ENCODE peak calls at places on chromosomes 1 and 21, in nine cellular contexts. E, G, C, S, F, P, T, R and M are unnamed samples.

GRCh38 chr21:38139380-38140168 is 117.2 kb upstream of the KCNJ15 start:
- DNase-seq in G (peak), P (no peak), R (no peak), E (peak), C (no peak), S (peak), T (no peak), F (no peak), M (no peak)

GRCh38 chr1:169132512-169133227 is 26.2 kb downstream of the ATP1B1 start:
- DNase-seq in P (no peak), T (no peak), C (no peak), F (no peak), S (no peak), E (no peak), G (peak), R (no peak), M (no peak)

GRCh38 chr1:220879090-220879508 is at the start of gene HLX:
- DNase-seq in S (peak), P (peak), G (peak), E (peak), T (peak), C (peak), R (peak), F (peak), M (no peak)

GRCh38 chr1:43566382-43567035 is 35.8 kb downstream of the PTPRF start:
- DNase-seq in T (no peak), E (no peak), R (no peak), F (no peak), G (no peak), S (no peak), C (no peak), P (no peak), M (no peak)

GRCh38 chr1:184244962-184245361 is 141.9 kb upstream of the C1orf21 start:
- DNase-seq in T (no peak), E (no peak), G (no peak), R (no peak), C (no peak), S (no peak), P (no peak), F (no peak), M (no peak)

GRCh38 chr1:245860681-245861552 is 646.2 kb downstream of the SMYD3 start:
- DNase-seq in G (no peak), R (no peak), C (no peak), S (no peak), P (no peak), E (peak), F (no peak), T (no peak), M (no peak)

GRCh38 chr1:177824508-177824982 is 145.3 kb downstream of the SEC16B start:
- DNase-seq in S (no peak), F (no peak), C (no peak), E (no peak), P (no peak), R (no peak), G (no peak), T (peak), M (no peak)

GRCh38 chr1:160862151-160863061 is at the start of gene CD244:
- DNase-seq in C (no peak), S (peak), F (no peak), P (no peak), E (peak), R (no peak), G (peak), T (no peak), M (no peak)

GRCh38 chr1:171644805-171645483 is 7.5 kb downstream of the MYOC start:
- DNase-seq in G (peak), F (peak), R (peak), S (peak), P (peak), T (peak), E (peak), C (peak), M (peak)

GRCh38 chr1:217191441-217191840 is 439.4 kb downstream of the GPATCH2 start:
- DNase-seq in T (no peak), E (no peak), C (no peak), S (peak), P (no peak), F (no peak), R (no peak), G (peak), M (no peak)

GRCh38 chr1:58664881-58665280 is 35.0 kb downstream of the MYSM1 start:
- DNase-seq in C (no peak), E (peak), R (no peak), G (no peak), F (no peak), P (no peak), T (no peak), S (no peak), M (no peak)

GRCh38 chr21:15875286-15875685 is 145.5 kb downstream of the USP25 start:
- DNase-seq in T (no peak), G (peak), C (no peak), R (no peak), F (no peak), P (no peak), E (no peak), S (no peak), M (no peak)

GRCh38 chr1:204384636-204385354 is 25.1 kb upstream of the PLEKHA6 start:
- DNase-seq in R (peak), T (no peak), G (peak), E (peak), F (no peak), C (no peak), S (no peak), P (no peak), M (no peak)

GRCh38 chr1:230141797-230142607 is 75.0 kb downstream of the GALNT2 start:
- DNase-seq in F (peak), G (no peak), R (no peak), P (no peak), S (no peak), E (no peak), C (no peak), T (no peak), M (no peak)

GRCh38 chr1:41851589-41851988 is 67.1 kb downstream of the HIVEP3 start:
- DNase-seq in E (peak), T (no peak), F (peak), P (no peak), R (no peak), S (no peak), C (peak), G (peak), M (no peak)

GRCh38 chr1:216119600-216119999 is 303.6 kb downstream of the USH2A start:
- DNase-seq in P (peak), C (peak), T (peak), F (peak), G (peak), E (peak), S (peak), R (peak), M (peak)

GRCh38 chr21:31660134-31660565 is 657 bp downstream of the SOD1 start:
- DNase-seq in S (peak), T (peak), C (no peak), R (no peak), E (no peak), G (peak), P (peak), F (peak), M (peak)

GRCh38 chr1:63665824-63666223 is 72.6 kb downstream of the PGM1 start:
- DNase-seq in T (no peak), P (peak), S (no peak), F (no peak), C (no peak), R (no peak), E (no peak), G (no peak), M (no peak)

GRCh38 chr1:204846546-204846945 is 24.1 kb upstream of the NFASC start:
- DNase-seq in R (no peak), P (no peak), F (no peak), C (no peak), E (no peak), G (no peak), S (no peak), T (no peak), M (no peak)

GRCh38 chr1:233632436-233632835 is 18.5 kb downstream of the KCNK1 start:
- DNase-seq in G (no peak), C (no peak), E (no peak), R (no peak), S (no peak), T (no peak), P (no peak), F (no peak), M (no peak)

GRCh38 chr1:152107289-152107983 is 7.8 kb downstream of the TCHH start:
- DNase-seq in F (peak), C (peak), R (no peak), G (no peak), S (no peak), E (peak), P (no peak), T (no peak), M (no peak)

GRCh38 chr1:166167395-166167922 is 658 bp upstream of the FAM78B start:
- DNase-seq in P (no peak), G (no peak), E (no peak), S (no peak), R (no peak), C (no peak), F (peak), T (no peak), M (no peak)

GRCh38 chr21:44932366-44933181 is 7.3 kb upstream of the SLX9 start:
- DNase-seq in S (peak), P (peak), C (no peak), G (peak), T (no peak), R (peak), F (no peak), E (peak), M (peak)

GRCh38 chr21:44930543-44930981 is 9.3 kb upstream of the SLX9 start:
- DNase-seq in C (no peak), G (peak), S (no peak), P (no peak), T (no peak), E (peak), F (no peak), R (no peak), M (peak)

GRCh38 chr21:44931501-44932365 is 8.1 kb upstream of the SLX9 start:
- DNase-seq in R (no peak), E (peak), S (no peak), G (peak), F (no peak), P (no peak), C (no peak), T (no peak), M (no peak)

GRCh38 chr21:44929799-44930542 is 9.3 kb upstream of the ITGB2 start:
- DNase-seq in P (no peak), F (no peak), E (no peak), R (no peak), T (no peak), G (no peak), C (no peak), S (no peak), M (peak)

DNA sequence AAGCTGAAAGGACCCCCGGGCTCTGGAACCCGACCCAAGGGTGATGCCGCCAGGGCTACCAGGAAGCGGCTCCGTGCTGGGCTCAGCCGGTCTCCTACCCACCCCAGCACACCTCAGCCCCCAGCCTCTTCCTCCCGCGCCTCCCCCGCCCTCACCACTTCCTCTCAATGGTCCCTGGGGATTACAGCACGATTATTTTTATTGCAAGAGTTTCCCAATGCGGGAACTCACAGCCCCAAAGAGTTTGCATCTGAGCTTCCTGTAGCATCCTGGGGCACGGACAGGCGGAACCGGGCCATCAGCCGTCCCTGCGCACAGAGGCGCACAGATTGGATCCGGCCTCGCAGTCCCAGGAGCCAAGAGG is 8.7 kb upstream of the SLX9 start:
- DNase-seq in R (peak), E (peak), S (no peak), P (no peak), C (no peak), F (peak), G (peak), T (no peak), M (peak)
- H3K4me3 ChIP-seq in R (no peak), E (peak), S (no peak), P (peak), C (no peak), F (peak), G (peak), T (no peak), M (peak)

GRCh38 chr1:21239181-21239580 is 51.1 kb downstream of the ECE1 start:
- DNase-seq in P (no peak), S (no peak), E (no peak), R (no peak), F (no peak), T (no peak), G (peak), C (no peak), M (no peak)

GRCh38 chr1:21244154-21244553 is 46.1 kb downstream of the ECE1 start:
- DNase-seq in C (no peak), E (no peak), P (no peak), G (peak), T (no peak), R (no peak), S (no peak), F (no peak), M (no peak)

GRCh38 chr1:21240706-21241105 is 49.6 kb downstream of the ECE1 start:
- DNase-seq in T (no peak), R (no peak), E (no peak), C (no peak), P (no peak), G (no peak), F (no peak), S (no peak), M (no peak)

GRCh38 chr1:21242846-21243245 is 47.4 kb downstream of the ECE1 start:
- DNase-seq in P (no peak), G (peak), R (no peak), T (no peak), F (no peak), E (no peak), S (no peak), C (no peak), M (no peak)

GRCh38 chr1:21241761-21242581 is 48.3 kb downstream of the ECE1 start:
- DNase-seq in F (no peak), P (no peak), R (no peak), E (no peak), C (no peak), S (no peak), G (peak), T (no peak), M (no peak)
- TF ChIP-seq EZH2phosphoT487 in F (no peak), P (no peak), R (no peak), E (no peak), C (no peak), S (no peak), G (no peak), T (no peak), M (no peak)

GRCh38 chr1:208933984-208934525 is 649.5 kb upstream of the CAMK1G start:
- DNase-seq in E (no peak), R (peak), P (no peak), F (no peak), G (no peak), C (no peak), T (no peak), S (no peak), M (no peak)
- H3K4me2 ChIP-seq in E (no peak), R (no peak), P (no peak), F (no peak), G (peak), C (no peak), T (no peak), S (no peak), M (no peak)

DNA sequence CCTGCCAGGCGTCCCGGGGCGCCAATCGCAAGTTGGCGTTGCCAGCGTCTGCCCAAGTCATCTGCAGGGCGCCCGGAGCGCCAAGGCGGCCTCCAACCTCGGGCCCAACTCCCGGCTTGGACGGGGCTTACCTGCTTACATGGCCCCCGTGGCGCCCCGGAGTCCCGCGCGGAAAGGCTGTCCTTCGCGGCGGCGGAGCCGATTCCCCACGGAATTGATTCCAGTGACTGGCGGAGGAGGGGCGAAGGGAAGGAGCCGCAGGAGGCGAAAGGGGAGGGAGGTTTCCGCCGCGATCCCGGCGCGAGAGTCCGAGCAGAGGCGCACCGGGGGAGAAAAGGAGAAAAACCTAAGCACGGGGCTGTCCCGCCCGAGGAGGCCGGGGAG is 358 bp downstream of the PTPN14 start:
- DNase-seq in R (peak), P (peak), G (no peak), S (peak), T (no peak), E (no peak), C (no peak), F (peak), M (no peak)
- H3K4me3 ChIP-seq in R (peak), P (peak), G (peak), S (peak), T (peak), E (peak), C (peak), F (peak), M (no peak)

GRCh38 chr1:1359316-1359667 is 937 bp upstream of the MXRA8 start:
- DNase-seq in P (no peak), E (peak), S (no peak), G (no peak), R (no peak), F (no peak), T (no peak), C (no peak), M (no peak)
- TF ChIP-seq EZH2phosphoT487 in P (no peak), E (no peak), S (no peak), G (no peak), R (no peak), F (no peak), T (no peak), C (no peak), M (no peak)

GRCh38 chr1:110979154-110979553 is 15.4 kb upstream of the LRIF1 start:
- DNase-seq in E (no peak), C (no peak), G (no peak), P (no peak), S (no peak), R (no peak), T (no peak), F (no peak), M (no peak)
- H3K4me2 ChIP-seq in E (no peak), C (no peak), G (no peak), P (no peak), S (no peak), R (no peak), T (no peak), F (no peak), M (no peak)

DNA sequence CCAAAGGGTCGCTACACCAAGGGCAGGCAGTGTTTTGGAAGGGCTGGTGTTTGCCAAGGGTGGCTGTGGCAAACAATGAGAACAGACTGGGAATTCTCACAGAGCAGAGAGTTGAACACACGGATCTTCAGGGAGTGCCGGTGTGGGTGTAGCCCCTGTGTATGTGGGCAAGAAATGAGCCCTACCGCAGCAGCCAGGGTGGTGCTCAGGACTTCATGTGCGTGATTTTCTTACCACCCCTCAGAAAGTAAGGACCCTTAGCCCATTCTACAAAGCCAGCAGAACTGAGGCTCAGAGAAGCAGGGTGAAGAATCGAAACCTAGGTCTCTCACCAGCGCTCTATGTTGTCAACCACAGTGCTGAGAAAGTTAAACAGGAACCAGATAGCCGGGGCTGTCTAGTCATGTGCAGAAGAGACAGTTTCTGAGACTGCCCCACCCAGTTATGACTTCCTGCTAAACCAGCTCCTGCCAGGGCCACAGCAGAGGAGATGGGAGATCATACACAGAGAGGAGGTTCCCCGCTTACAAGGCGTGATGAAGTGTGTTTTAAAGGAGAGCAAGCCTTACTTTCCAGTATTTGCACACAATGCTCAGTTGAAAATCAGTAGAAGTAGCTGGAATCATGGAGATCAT is 21.9 kb upstream of the MORC3 start:
- DNase-seq in R (no peak), T (peak), C (no peak), F (no peak), E (peak), P (no peak), G (peak), S (peak), M (peak)
- H3K4me3 ChIP-seq in R (no peak), T (peak), C (no peak), F (no peak), E (peak), P (no peak), G (peak), S (no peak), M (peak)

GRCh38 chr1:19179597-19180271 is 30.3 kb downstream of the UBR4 start:
- DNase-seq in T (no peak), E (peak), S (peak), P (peak), R (peak), G (peak), C (peak), F (peak), M (peak)

GRCh38 chr1:19182223-19182622 is 27.8 kb downstream of the UBR4 start:
- DNase-seq in P (no peak), T (no peak), E (no peak), G (no peak), S (no peak), C (no peak), F (no peak), R (no peak), M (no peak)

GRCh38 chr1:19177811-19178210 is 32.3 kb downstream of the UBR4 start:
- DNase-seq in F (no peak), G (no peak), C (no peak), P (no peak), S (no peak), T (no peak), E (no peak), R (no peak), M (no peak)

DNA sequence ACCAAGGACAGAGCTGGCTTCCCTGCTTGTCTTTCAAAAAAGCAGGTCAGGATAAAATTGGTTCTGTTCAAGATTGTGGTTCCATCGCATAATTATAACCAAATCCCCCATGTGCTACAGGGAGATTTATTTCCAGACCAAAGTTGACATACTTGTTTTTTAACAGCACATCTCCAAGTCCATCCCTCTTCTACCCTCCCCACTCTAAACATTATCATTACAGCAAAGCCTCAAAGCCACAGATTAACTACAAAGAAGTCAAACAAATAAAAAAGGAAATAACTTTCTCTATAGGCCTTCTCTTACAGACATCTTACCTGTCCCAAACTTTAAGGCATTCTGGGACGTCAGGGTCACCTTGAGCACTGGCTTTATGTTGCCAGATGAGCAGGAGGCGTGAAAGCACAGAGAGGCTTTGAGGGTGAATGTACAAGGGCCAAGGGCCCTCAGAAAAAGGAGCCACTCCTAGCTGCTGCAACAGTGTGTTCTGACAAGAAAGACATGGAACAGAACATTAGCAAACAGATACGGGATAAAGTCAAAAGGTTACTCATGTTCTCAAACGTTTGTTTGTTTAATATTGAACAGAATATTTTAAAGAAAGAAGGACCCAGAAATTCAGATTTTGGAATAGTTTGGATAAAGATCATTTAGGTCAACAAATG is 31.2 kb downstream of the UBR4 start:
- DNase-seq in E (no peak), P (no peak), R (no peak), G (no peak), C (no peak), F (no peak), T (no peak), S (no peak), M (no peak)
- TF ChIP-seq EZH2phosphoT487 in E (no peak), P (no peak), R (no peak), G (no peak), C (no peak), F (no peak), T (no peak), S (no peak), M (no peak)

DNA sequence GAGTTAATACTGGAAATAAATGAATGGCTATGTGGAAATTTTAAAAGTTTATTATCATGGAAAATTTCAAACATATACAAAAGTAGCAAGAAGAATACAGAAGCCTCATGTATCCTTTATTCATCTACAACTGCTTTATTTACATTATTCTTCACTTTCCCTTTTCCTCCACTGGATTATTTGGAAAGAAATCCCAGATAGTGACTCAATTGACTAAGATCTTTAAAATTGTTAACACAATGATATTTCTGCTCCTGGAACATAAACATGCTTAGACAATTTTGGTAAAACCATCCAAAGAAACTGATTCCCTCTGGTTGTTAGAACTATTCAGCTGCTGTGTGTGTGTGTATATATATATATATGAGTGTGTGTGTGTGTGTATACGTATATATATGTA is 116.2 kb downstream of the TGFB2 start:
- DNase-seq in F (no peak), S (no peak), P (no peak), T (no peak), E (no peak), G (no peak), R (no peak), C (no peak), M (no peak)
- H3K4me2 ChIP-seq in F (no peak), S (no peak), P (no peak), T (peak), E (no peak), G (no peak), R (no peak), C (no peak), M (no peak)

GRCh38 chr1:20184997-20185833 is 681 bp upstream of the UBXN10 start:
- DNase-seq in R (no peak), G (no peak), C (no peak), F (no peak), T (no peak), P (no peak), E (no peak), S (no peak), M (no peak)
- H3K4me3 ChIP-seq in R (no peak), G (no peak), C (no peak), F (peak), T (no peak), P (peak), E (no peak), S (peak), M (peak)